ENCODE peak calls at places on chromosomes 1 and 21, in five cellular contexts. One of them, this sample, is unnamed. For H3K4me1, the result is how much of the 10 kb centered on the place peaks cover.

GRCh38 chr1:230067871-230068814 is 1.1 kb downstream of the GALNT2 start:
- DNase-seq in fibroblast of lung: peak
- DNase-seq in left lung: peak
- DNase-seq in A549: no peak
- DNase-seq in upper lobe of right lung: peak
- DNase-seq in this sample: peak

GRCh38 chr1:52553372-52554266 is 727 bp upstream of the TUT4 start:
- DNase-seq in fibroblast of lung: peak
- DNase-seq in left lung: peak
- DNase-seq in A549: peak
- DNase-seq in upper lobe of right lung: peak
- DNase-seq in this sample: peak

GRCh38 chr1:170634293-170634692 is 29.6 kb upstream of the PRRX1 start:
- DNase-seq in fibroblast of lung: peak
- DNase-seq in left lung: no peak
- DNase-seq in A549: no peak
- DNase-seq in upper lobe of right lung: no peak
- DNase-seq in this sample: no peak

GRCh38 chr1:94285026-94285654 is 47.8 kb upstream of the ARHGAP29 start:
- DNase-seq in fibroblast of lung: peak
- DNase-seq in left lung: no peak
- DNase-seq in A549: no peak
- DNase-seq in upper lobe of right lung: no peak
- DNase-seq in this sample: no peak

GRCh38 chr21:42113926-42114409 is 42.9 kb downstream of the UMODL1 start:
- DNase-seq in fibroblast of lung: no peak
- DNase-seq in left lung: no peak
- DNase-seq in A549: no peak
- DNase-seq in upper lobe of right lung: no peak
- DNase-seq in this sample: no peak

GRCh38 chr1:206892351-206892984 is 4.8 kb upstream of the IL24 start:
- DNase-seq in fibroblast of lung: peak
- DNase-seq in left lung: no peak
- DNase-seq in A549: no peak
- DNase-seq in upper lobe of right lung: no peak
- DNase-seq in this sample: no peak

GRCh38 chr1:9289090-9289534 is 3.6 kb upstream of the SPSB1 start:
- DNase-seq in fibroblast of lung: peak
- DNase-seq in left lung: no peak
- DNase-seq in A549: peak
- DNase-seq in upper lobe of right lung: peak
- DNase-seq in this sample: peak

GRCh38 chr1:2231667-2232254 is 3.6 kb downstream of the SKI start:
- DNase-seq in fibroblast of lung: peak
- DNase-seq in left lung: peak
- DNase-seq in A549: peak
- DNase-seq in upper lobe of right lung: peak
- DNase-seq in this sample: peak

GRCh38 chr1:91830242-91831131 is 55.5 kb downstream of the TGFBR3 start:
- DNase-seq in fibroblast of lung: peak
- DNase-seq in left lung: no peak
- DNase-seq in A549: peak
- DNase-seq in upper lobe of right lung: peak
- DNase-seq in this sample: peak

GRCh38 chr1:48107516-48107915 is 110.3 kb upstream of the TRABD2B start:
- DNase-seq in fibroblast of lung: no peak
- DNase-seq in left lung: no peak
- DNase-seq in A549: peak
- DNase-seq in upper lobe of right lung: no peak
- DNase-seq in this sample: no peak

GRCh38 chr1:91693542-91693941 is 192.4 kb downstream of the TGFBR3 start:
- DNase-seq in fibroblast of lung: peak
- DNase-seq in left lung: no peak
- DNase-seq in A549: no peak
- DNase-seq in upper lobe of right lung: no peak
- DNase-seq in this sample: no peak

GRCh38 chr1:222012816-222013215 is 270.9 kb upstream of the DUSP10 start:
- DNase-seq in fibroblast of lung: no peak
- DNase-seq in left lung: no peak
- DNase-seq in A549: no peak
- DNase-seq in upper lobe of right lung: no peak
- DNase-seq in this sample: no peak

GRCh38 chr21:35265170-35265877 is 216.2 kb upstream of the RUNX1 start:
- DNase-seq in fibroblast of lung: peak
- DNase-seq in left lung: no peak
- DNase-seq in A549: peak
- DNase-seq in upper lobe of right lung: no peak
- DNase-seq in this sample: no peak

GRCh38 chr1:177943999-177944672 is 25.7 kb downstream of the SEC16B start:
- DNase-seq in fibroblast of lung: no peak
- DNase-seq in left lung: no peak
- DNase-seq in A549: no peak
- DNase-seq in upper lobe of right lung: no peak
- DNase-seq in this sample: no peak

GRCh38 chr1:28862571-28863403 is 50.8 kb downstream of the OPRD1 start:
- DNase-seq in fibroblast of lung: no peak
- DNase-seq in left lung: no peak
- DNase-seq in A549: no peak
- DNase-seq in upper lobe of right lung: no peak
- DNase-seq in this sample: no peak

GRCh38 chr1:239951518-239952130 is 140.1 kb upstream of the FMN2 start:
- DNase-seq in fibroblast of lung: peak
- DNase-seq in left lung: no peak
- DNase-seq in A549: peak
- DNase-seq in upper lobe of right lung: no peak
- DNase-seq in this sample: peak

GRCh38 chr1:905811-906531 is 17.8 kb upstream of the SAMD11 start:
- DNase-seq in fibroblast of lung: no peak
- DNase-seq in left lung: peak
- DNase-seq in A549: no peak
- DNase-seq in upper lobe of right lung: peak
- DNase-seq in this sample: peak

GRCh38 chr21:28684351-28684750 is 308.3 kb downstream of the LTN1 start:
- DNase-seq in fibroblast of lung: no peak
- DNase-seq in left lung: no peak
- DNase-seq in A549: no peak
- DNase-seq in upper lobe of right lung: no peak
- DNase-seq in this sample: no peak

GRCh38 chr21:26912466-26912865 is 54.4 kb downstream of the ADAMTS5 start:
- DNase-seq in fibroblast of lung: no peak
- DNase-seq in left lung: no peak
- DNase-seq in A549: no peak
- DNase-seq in upper lobe of right lung: no peak
- DNase-seq in this sample: no peak

GRCh38 chr21:39593522-39593921 is 19.2 kb upstream of the B3GALT5 start:
- DNase-seq in fibroblast of lung: peak
- DNase-seq in left lung: no peak
- DNase-seq in A549: no peak
- DNase-seq in upper lobe of right lung: no peak
- DNase-seq in this sample: no peak

GRCh38 chr1:201354151-201354900 is 23.2 kb downstream of the TNNT2 start:
- DNase-seq in fibroblast of lung: no peak
- DNase-seq in left lung: no peak
- DNase-seq in A549: no peak
- DNase-seq in upper lobe of right lung: peak
- DNase-seq in this sample: no peak

DNA sequence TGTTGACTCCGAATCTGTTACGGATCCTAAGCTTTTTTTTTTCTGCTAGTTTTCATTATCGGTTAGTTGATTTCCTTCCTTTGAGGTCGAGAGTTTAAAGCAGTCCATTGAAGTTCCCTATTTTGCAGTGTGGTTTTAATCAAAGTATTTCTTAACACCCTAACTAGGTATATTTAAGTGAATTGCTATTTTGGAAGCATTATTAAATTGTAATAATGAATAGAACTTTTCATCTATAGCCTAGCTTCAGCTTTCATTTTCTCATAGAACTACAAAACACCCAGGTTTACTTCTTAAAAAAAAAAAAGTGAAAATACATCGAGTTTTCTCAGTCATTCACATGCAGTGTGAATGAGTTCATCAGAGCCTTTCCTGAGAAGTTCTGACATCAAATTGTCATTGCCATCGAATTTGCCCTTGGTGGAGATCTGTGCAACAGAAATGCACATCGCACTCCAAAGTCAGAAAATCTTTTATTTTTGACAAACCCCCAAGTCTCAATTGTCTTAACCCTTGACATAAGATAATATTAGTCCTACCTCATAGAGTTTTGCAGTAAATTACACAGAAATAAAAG is 1.1 kb upstream of the LBR start:
- DNase-seq in fibroblast of lung: no peak
- DNase-seq in left lung: no peak
- DNase-seq in A549: no peak
- DNase-seq in upper lobe of right lung: no peak
- DNase-seq in this sample: no peak
- H3K4me3 ChIP-seq in fibroblast of lung: peak
- H3K4me3 ChIP-seq in left lung: peak
- H3K4me3 ChIP-seq in A549: peak
- H3K4me3 ChIP-seq in upper lobe of right lung: peak
- H3K4me3 ChIP-seq in this sample: peak

DNA sequence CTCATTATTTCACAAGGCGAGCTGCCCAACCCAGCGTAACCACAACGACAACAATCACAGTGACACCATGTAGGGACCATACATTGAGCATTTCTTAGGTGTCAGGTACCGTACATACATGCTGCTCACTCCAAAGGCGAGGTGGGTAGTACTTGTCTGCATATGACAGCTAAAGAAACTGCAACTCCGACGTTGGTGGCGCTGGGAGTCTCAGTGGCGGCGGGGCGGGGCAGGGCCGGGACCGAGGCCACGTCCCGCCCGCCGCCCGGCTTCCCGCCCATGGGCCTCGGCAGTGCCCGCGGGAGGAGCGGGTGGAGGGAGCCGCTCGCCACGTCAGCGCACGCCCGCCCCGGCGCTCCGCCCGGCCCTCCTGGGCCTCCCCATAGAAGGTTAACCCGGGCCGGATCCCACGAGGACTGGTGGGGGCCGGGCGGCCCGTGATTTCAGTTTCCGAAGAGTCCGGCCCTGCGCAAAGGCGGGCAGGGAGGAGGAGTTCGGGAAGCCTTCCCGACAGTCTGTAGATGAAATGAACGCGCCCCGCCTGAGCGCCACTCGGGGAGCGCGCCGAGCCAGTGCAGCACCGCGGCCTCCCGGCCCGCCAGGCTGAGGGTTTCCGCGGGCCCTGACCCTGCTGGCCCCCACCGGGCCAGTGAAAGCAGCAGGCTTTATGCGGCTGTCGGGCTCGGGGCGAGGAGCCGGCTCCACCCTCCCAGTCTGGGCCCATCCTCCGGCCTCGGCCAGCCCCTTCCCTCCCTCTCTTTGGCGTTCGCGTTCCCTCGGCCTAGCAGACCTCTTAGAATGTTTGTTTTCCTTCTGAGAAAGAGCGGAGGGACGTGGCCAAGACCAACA is 119.8 kb upstream of the JUN start:
- DNase-seq in fibroblast of lung: peak
- DNase-seq in left lung: peak
- DNase-seq in A549: peak
- DNase-seq in upper lobe of right lung: peak
- DNase-seq in this sample: peak
- TF ChIP-seq CTCF in fibroblast of lung: no peak
- TF ChIP-seq CTCF in left lung: no peak
- TF ChIP-seq CTCF in A549: no peak
- TF ChIP-seq CTCF in upper lobe of right lung: peak
- TF ChIP-seq CTCF in this sample: no peak

GRCh38 chr1:231415018-231415583 is 7.0 kb downstream of the EGLN1 start:
- DNase-seq in fibroblast of lung: no peak
- DNase-seq in left lung: no peak
- DNase-seq in A549: no peak
- DNase-seq in upper lobe of right lung: no peak
- DNase-seq in this sample: no peak

GRCh38 chr1:231410041-231410591 is 12.0 kb downstream of the EGLN1 start:
- DNase-seq in fibroblast of lung: peak
- DNase-seq in left lung: no peak
- DNase-seq in A549: no peak
- DNase-seq in upper lobe of right lung: no peak
- DNase-seq in this sample: no peak

GRCh38 chr1:231416896-231417295 is 5.2 kb downstream of the EGLN1 start:
- DNase-seq in fibroblast of lung: peak
- DNase-seq in left lung: no peak
- DNase-seq in A549: no peak
- DNase-seq in upper lobe of right lung: no peak
- DNase-seq in this sample: no peak

GRCh38 chr1:231414260-231415016 is 7.6 kb downstream of the EGLN1 start:
- DNase-seq in fibroblast of lung: no peak
- DNase-seq in left lung: no peak
- DNase-seq in A549: peak
- DNase-seq in upper lobe of right lung: no peak
- DNase-seq in this sample: no peak

GRCh38 chr1:231413749-231414082 is 8.4 kb downstream of the EGLN1 start:
- DNase-seq in fibroblast of lung: no peak
- DNase-seq in left lung: no peak
- DNase-seq in A549: no peak
- DNase-seq in upper lobe of right lung: no peak
- DNase-seq in this sample: no peak
- H3K4me1 ChIP-seq in fibroblast of lung: under half
- H3K4me1 ChIP-seq in left lung: under half
- H3K4me1 ChIP-seq in A549: half or more
- H3K4me1 ChIP-seq in upper lobe of right lung: under half
- H3K4me1 ChIP-seq in this sample: under half

GRCh38 chr1:23978825-23979224 is 1.3 kb downstream of the SRSF10 start:
- DNase-seq in fibroblast of lung: no peak
- DNase-seq in left lung: no peak
- DNase-seq in A549: no peak
- DNase-seq in upper lobe of right lung: no peak
- DNase-seq in this sample: no peak
- H3K4me3 ChIP-seq in fibroblast of lung: peak
- H3K4me3 ChIP-seq in left lung: peak
- H3K4me3 ChIP-seq in A549: peak
- H3K4me3 ChIP-seq in upper lobe of right lung: peak
- H3K4me3 ChIP-seq in this sample: peak

GRCh38 chr1:147264158-147264768 is 21.8 kb downstream of the CHD1L start:
- DNase-seq in fibroblast of lung: peak
- DNase-seq in left lung: no peak
- DNase-seq in A549: no peak
- DNase-seq in upper lobe of right lung: no peak
- DNase-seq in this sample: no peak

GRCh38 chr1:147272042-147272441 is 29.6 kb downstream of the CHD1L start:
- DNase-seq in fibroblast of lung: no peak
- DNase-seq in left lung: no peak
- DNase-seq in A549: no peak
- DNase-seq in upper lobe of right lung: no peak
- DNase-seq in this sample: no peak

GRCh38 chr1:147270721-147271120 is 28.2 kb downstream of the CHD1L start:
- DNase-seq in fibroblast of lung: no peak
- DNase-seq in left lung: no peak
- DNase-seq in A549: no peak
- DNase-seq in upper lobe of right lung: no peak
- DNase-seq in this sample: no peak

GRCh38 chr1:147266381-147266780 is 23.9 kb downstream of the CHD1L start:
- DNase-seq in fibroblast of lung: no peak
- DNase-seq in left lung: no peak
- DNase-seq in A549: no peak
- DNase-seq in upper lobe of right lung: no peak
- DNase-seq in this sample: no peak

GRCh38 chr1:147267711-147268110 is 25.2 kb downstream of the CHD1L start:
- DNase-seq in fibroblast of lung: peak
- DNase-seq in left lung: no peak
- DNase-seq in A549: no peak
- DNase-seq in upper lobe of right lung: no peak
- DNase-seq in this sample: no peak
- TF ChIP-seq CTCF in fibroblast of lung: no peak
- TF ChIP-seq CTCF in left lung: no peak
- TF ChIP-seq CTCF in A549: no peak
- TF ChIP-seq CTCF in upper lobe of right lung: no peak
- TF ChIP-seq CTCF in this sample: no peak